ENCODE peak calls at places on chromosomes 4 and X, in nine cellular contexts. One of them, this sample, is unnamed.

GRCh38 chr4:2977116-2978097 is 14.0 kb downstream of the GRK4 start:
- DNase-seq in fibroblast of lung: peak
- DNase-seq in NCI-H1105: no peak
- DNase-seq in Right ventricle myocardium inferior: no peak
- DNase-seq in activated T-cell treated with anti-CD3 and anti-CD28 coated beads, Interleukin-2, amount 50 U/mL, for 72 hours: no peak
- DNase-seq in GM03348: peak
- DNase-seq in skeletal muscle cell: no peak
- DNase-seq in stimulated activated CD4-positive, alpha-beta T cell treated with anti-CD3 and anti-CD28 coated beads, TNF-alpha, amount 100 ng/mL, for 4 hours: no peak
- DNase-seq in hippocampal formation: no peak
- DNase-seq in this sample: no peak

GRCh38 chr4:6470502-6471302 is 1.7 kb downstream of the PPP2R2C start:
- DNase-seq in stimulated activated CD4-positive, alpha-beta T cell treated with anti-CD3 and anti-CD28 coated beads, TNF-alpha, amount 100 ng/mL, for 4 hours: no peak
- DNase-seq in fibroblast of lung: peak
- DNase-seq in skeletal muscle cell: no peak
- DNase-seq in Right ventricle myocardium inferior: peak
- DNase-seq in hippocampal formation: peak
- DNase-seq in NCI-H1105: no peak
- DNase-seq in activated T-cell treated with anti-CD3 and anti-CD28 coated beads, Interleukin-2, amount 50 U/mL, for 72 hours: peak
- DNase-seq in GM03348: peak
- DNase-seq in this sample: peak

GRCh38 chr4:30718889-30719252 is 1.3 kb upstream of the PCDH7 start:
- DNase-seq in GM03348: peak
- DNase-seq in hippocampal formation: no peak
- DNase-seq in NCI-H1105: no peak
- DNase-seq in skeletal muscle cell: no peak
- DNase-seq in fibroblast of lung: peak
- DNase-seq in activated T-cell treated with anti-CD3 and anti-CD28 coated beads, Interleukin-2, amount 50 U/mL, for 72 hours: no peak
- DNase-seq in Right ventricle myocardium inferior: no peak
- DNase-seq in stimulated activated CD4-positive, alpha-beta T cell treated with anti-CD3 and anti-CD28 coated beads, TNF-alpha, amount 100 ng/mL, for 4 hours: no peak
- DNase-seq in this sample: peak

GRCh38 chr4:3112979-3113469 is 38.5 kb downstream of the HTT start:
- DNase-seq in stimulated activated CD4-positive, alpha-beta T cell treated with anti-CD3 and anti-CD28 coated beads, TNF-alpha, amount 100 ng/mL, for 4 hours: no peak
- DNase-seq in Right ventricle myocardium inferior: no peak
- DNase-seq in NCI-H1105: no peak
- DNase-seq in skeletal muscle cell: no peak
- DNase-seq in hippocampal formation: no peak
- DNase-seq in fibroblast of lung: peak
- DNase-seq in activated T-cell treated with anti-CD3 and anti-CD28 coated beads, Interleukin-2, amount 50 U/mL, for 72 hours: no peak
- DNase-seq in GM03348: no peak
- DNase-seq in this sample: no peak

GRCh38 chr4:122873146-122873545 is 46.5 kb downstream of the FGF2 start:
- DNase-seq in GM03348: no peak
- DNase-seq in NCI-H1105: no peak
- DNase-seq in skeletal muscle cell: no peak
- DNase-seq in hippocampal formation: no peak
- DNase-seq in stimulated activated CD4-positive, alpha-beta T cell treated with anti-CD3 and anti-CD28 coated beads, TNF-alpha, amount 100 ng/mL, for 4 hours: no peak
- DNase-seq in Right ventricle myocardium inferior: no peak
- DNase-seq in activated T-cell treated with anti-CD3 and anti-CD28 coated beads, Interleukin-2, amount 50 U/mL, for 72 hours: no peak
- DNase-seq in fibroblast of lung: no peak
- DNase-seq in this sample: no peak

GRCh38 chr4:70704333-70705145 is 16.2 kb downstream of the UTP3 start:
- DNase-seq in activated T-cell treated with anti-CD3 and anti-CD28 coated beads, Interleukin-2, amount 50 U/mL, for 72 hours: peak
- DNase-seq in hippocampal formation: peak
- DNase-seq in GM03348: peak
- DNase-seq in fibroblast of lung: peak
- DNase-seq in Right ventricle myocardium inferior: peak
- DNase-seq in NCI-H1105: peak
- DNase-seq in stimulated activated CD4-positive, alpha-beta T cell treated with anti-CD3 and anti-CD28 coated beads, TNF-alpha, amount 100 ng/mL, for 4 hours: peak
- DNase-seq in skeletal muscle cell: no peak
- DNase-seq in this sample: peak

GRCh38 chrX:70241501-70241900 is 7.0 kb downstream of the AWAT1 start:
- DNase-seq in Right ventricle myocardium inferior: no peak
- DNase-seq in NCI-H1105: no peak
- DNase-seq in activated T-cell treated with anti-CD3 and anti-CD28 coated beads, Interleukin-2, amount 50 U/mL, for 72 hours: no peak
- DNase-seq in hippocampal formation: no peak
- DNase-seq in skeletal muscle cell: no peak
- DNase-seq in GM03348: no peak
- DNase-seq in fibroblast of lung: no peak
- DNase-seq in stimulated activated CD4-positive, alpha-beta T cell treated with anti-CD3 and anti-CD28 coated beads, TNF-alpha, amount 100 ng/mL, for 4 hours: no peak
- DNase-seq in this sample: no peak

GRCh38 chr4:97653701-97654100 is 489.6 kb downstream of the STPG2 start:
- DNase-seq in GM03348: no peak
- DNase-seq in stimulated activated CD4-positive, alpha-beta T cell treated with anti-CD3 and anti-CD28 coated beads, TNF-alpha, amount 100 ng/mL, for 4 hours: no peak
- DNase-seq in activated T-cell treated with anti-CD3 and anti-CD28 coated beads, Interleukin-2, amount 50 U/mL, for 72 hours: no peak
- DNase-seq in hippocampal formation: no peak
- DNase-seq in skeletal muscle cell: no peak
- DNase-seq in NCI-H1105: no peak
- DNase-seq in Right ventricle myocardium inferior: no peak
- DNase-seq in fibroblast of lung: peak
- DNase-seq in this sample: no peak

GRCh38 chr4:107279729-107280128 is 243.6 kb upstream of the DKK2 start:
- DNase-seq in Right ventricle myocardium inferior: no peak
- DNase-seq in activated T-cell treated with anti-CD3 and anti-CD28 coated beads, Interleukin-2, amount 50 U/mL, for 72 hours: no peak
- DNase-seq in NCI-H1105: no peak
- DNase-seq in stimulated activated CD4-positive, alpha-beta T cell treated with anti-CD3 and anti-CD28 coated beads, TNF-alpha, amount 100 ng/mL, for 4 hours: no peak
- DNase-seq in skeletal muscle cell: no peak
- DNase-seq in fibroblast of lung: peak
- DNase-seq in GM03348: peak
- DNase-seq in hippocampal formation: no peak
- DNase-seq in this sample: no peak

GRCh38 chrX:14032383-14032782 is 2.7 kb upstream of the GEMIN8 start:
- DNase-seq in hippocampal formation: peak
- DNase-seq in GM03348: peak
- DNase-seq in skeletal muscle cell: no peak
- DNase-seq in activated T-cell treated with anti-CD3 and anti-CD28 coated beads, Interleukin-2, amount 50 U/mL, for 72 hours: peak
- DNase-seq in Right ventricle myocardium inferior: no peak
- DNase-seq in NCI-H1105: peak
- DNase-seq in fibroblast of lung: peak
- DNase-seq in stimulated activated CD4-positive, alpha-beta T cell treated with anti-CD3 and anti-CD28 coated beads, TNF-alpha, amount 100 ng/mL, for 4 hours: peak
- DNase-seq in this sample: peak

GRCh38 chrX:66892004-66892403 is 253.1 kb upstream of the EDA2R start:
- DNase-seq in Right ventricle myocardium inferior: no peak
- DNase-seq in skeletal muscle cell: no peak
- DNase-seq in GM03348: no peak
- DNase-seq in hippocampal formation: no peak
- DNase-seq in stimulated activated CD4-positive, alpha-beta T cell treated with anti-CD3 and anti-CD28 coated beads, TNF-alpha, amount 100 ng/mL, for 4 hours: no peak
- DNase-seq in fibroblast of lung: no peak
- DNase-seq in NCI-H1105: no peak
- DNase-seq in activated T-cell treated with anti-CD3 and anti-CD28 coated beads, Interleukin-2, amount 50 U/mL, for 72 hours: no peak
- DNase-seq in this sample: no peak

GRCh38 chr4:10182446-10183424 is 66.1 kb upstream of the WDR1 start:
- DNase-seq in skeletal muscle cell: no peak
- DNase-seq in activated T-cell treated with anti-CD3 and anti-CD28 coated beads, Interleukin-2, amount 50 U/mL, for 72 hours: peak
- DNase-seq in fibroblast of lung: no peak
- DNase-seq in NCI-H1105: no peak
- DNase-seq in GM03348: no peak
- DNase-seq in stimulated activated CD4-positive, alpha-beta T cell treated with anti-CD3 and anti-CD28 coated beads, TNF-alpha, amount 100 ng/mL, for 4 hours: no peak
- DNase-seq in hippocampal formation: no peak
- DNase-seq in Right ventricle myocardium inferior: no peak
- DNase-seq in this sample: no peak

GRCh38 chr4:112747035-112747434 is 110.1 kb downstream of the LARP7 start:
- DNase-seq in Right ventricle myocardium inferior: no peak
- DNase-seq in activated T-cell treated with anti-CD3 and anti-CD28 coated beads, Interleukin-2, amount 50 U/mL, for 72 hours: no peak
- DNase-seq in stimulated activated CD4-positive, alpha-beta T cell treated with anti-CD3 and anti-CD28 coated beads, TNF-alpha, amount 100 ng/mL, for 4 hours: no peak
- DNase-seq in hippocampal formation: no peak
- DNase-seq in NCI-H1105: no peak
- DNase-seq in skeletal muscle cell: no peak
- DNase-seq in GM03348: no peak
- DNase-seq in fibroblast of lung: no peak
- DNase-seq in this sample: no peak

GRCh38 chr4:41569957-41570356 is 32.0 kb downstream of the LIMCH1 start:
- DNase-seq in NCI-H1105: no peak
- DNase-seq in activated T-cell treated with anti-CD3 and anti-CD28 coated beads, Interleukin-2, amount 50 U/mL, for 72 hours: no peak
- DNase-seq in stimulated activated CD4-positive, alpha-beta T cell treated with anti-CD3 and anti-CD28 coated beads, TNF-alpha, amount 100 ng/mL, for 4 hours: no peak
- DNase-seq in skeletal muscle cell: no peak
- DNase-seq in GM03348: no peak
- DNase-seq in fibroblast of lung: peak
- DNase-seq in hippocampal formation: no peak
- DNase-seq in Right ventricle myocardium inferior: no peak
- DNase-seq in this sample: no peak

GRCh38 chrX:47831788-47832187 is 4.9 kb upstream of the ZNF81 start:
- DNase-seq in skeletal muscle cell: no peak
- DNase-seq in NCI-H1105: peak
- DNase-seq in hippocampal formation: peak
- DNase-seq in fibroblast of lung: peak
- DNase-seq in activated T-cell treated with anti-CD3 and anti-CD28 coated beads, Interleukin-2, amount 50 U/mL, for 72 hours: peak
- DNase-seq in Right ventricle myocardium inferior: peak
- DNase-seq in stimulated activated CD4-positive, alpha-beta T cell treated with anti-CD3 and anti-CD28 coated beads, TNF-alpha, amount 100 ng/mL, for 4 hours: peak
- DNase-seq in GM03348: peak
- DNase-seq in this sample: peak

GRCh38 chrX:11097920-11098319 is 13.2 kb upstream of the HCCS start:
- DNase-seq in fibroblast of lung: no peak
- DNase-seq in NCI-H1105: no peak
- DNase-seq in Right ventricle myocardium inferior: no peak
- DNase-seq in hippocampal formation: no peak
- DNase-seq in activated T-cell treated with anti-CD3 and anti-CD28 coated beads, Interleukin-2, amount 50 U/mL, for 72 hours: no peak
- DNase-seq in skeletal muscle cell: no peak
- DNase-seq in stimulated activated CD4-positive, alpha-beta T cell treated with anti-CD3 and anti-CD28 coated beads, TNF-alpha, amount 100 ng/mL, for 4 hours: no peak
- DNase-seq in GM03348: no peak
- DNase-seq in this sample: no peak

GRCh38 chr4:68368566-68369473 is 18.9 kb upstream of the YTHDC1 start:
- DNase-seq in GM03348: peak
- DNase-seq in stimulated activated CD4-positive, alpha-beta T cell treated with anti-CD3 and anti-CD28 coated beads, TNF-alpha, amount 100 ng/mL, for 4 hours: no peak
- DNase-seq in hippocampal formation: no peak
- DNase-seq in fibroblast of lung: peak
- DNase-seq in activated T-cell treated with anti-CD3 and anti-CD28 coated beads, Interleukin-2, amount 50 U/mL, for 72 hours: no peak
- DNase-seq in NCI-H1105: no peak
- DNase-seq in Right ventricle myocardium inferior: no peak
- DNase-seq in skeletal muscle cell: no peak
- DNase-seq in this sample: no peak

GRCh38 chr4:94843222-94843621 is 85.5 kb downstream of the BMPR1B start:
- DNase-seq in fibroblast of lung: no peak
- DNase-seq in activated T-cell treated with anti-CD3 and anti-CD28 coated beads, Interleukin-2, amount 50 U/mL, for 72 hours: no peak
- DNase-seq in NCI-H1105: no peak
- DNase-seq in GM03348: no peak
- DNase-seq in stimulated activated CD4-positive, alpha-beta T cell treated with anti-CD3 and anti-CD28 coated beads, TNF-alpha, amount 100 ng/mL, for 4 hours: no peak
- DNase-seq in skeletal muscle cell: no peak
- DNase-seq in Right ventricle myocardium inferior: no peak
- DNase-seq in hippocampal formation: no peak
- DNase-seq in this sample: no peak

GRCh38 chr4:85414972-85415371 is 60.0 kb upstream of the ARHGAP24 start:
- DNase-seq in Right ventricle myocardium inferior: no peak
- DNase-seq in fibroblast of lung: no peak
- DNase-seq in hippocampal formation: no peak
- DNase-seq in skeletal muscle cell: no peak
- DNase-seq in activated T-cell treated with anti-CD3 and anti-CD28 coated beads, Interleukin-2, amount 50 U/mL, for 72 hours: no peak
- DNase-seq in NCI-H1105: no peak
- DNase-seq in GM03348: no peak
- DNase-seq in stimulated activated CD4-positive, alpha-beta T cell treated with anti-CD3 and anti-CD28 coated beads, TNF-alpha, amount 100 ng/mL, for 4 hours: no peak
- DNase-seq in this sample: no peak

GRCh38 chr4:155085843-155086530 is 122.4 kb upstream of the NPY2R start:
- DNase-seq in fibroblast of lung: peak
- DNase-seq in NCI-H1105: no peak
- DNase-seq in Right ventricle myocardium inferior: no peak
- DNase-seq in hippocampal formation: no peak
- DNase-seq in stimulated activated CD4-positive, alpha-beta T cell treated with anti-CD3 and anti-CD28 coated beads, TNF-alpha, amount 100 ng/mL, for 4 hours: no peak
- DNase-seq in skeletal muscle cell: peak
- DNase-seq in GM03348: peak
- DNase-seq in activated T-cell treated with anti-CD3 and anti-CD28 coated beads, Interleukin-2, amount 50 U/mL, for 72 hours: no peak
- DNase-seq in this sample: no peak

GRCh38 chrX:45295587-45295986 is 94.9 kb upstream of the DIPK2B start:
- DNase-seq in activated T-cell treated with anti-CD3 and anti-CD28 coated beads, Interleukin-2, amount 50 U/mL, for 72 hours: no peak
- DNase-seq in GM03348: no peak
- DNase-seq in NCI-H1105: peak
- DNase-seq in hippocampal formation: no peak
- DNase-seq in stimulated activated CD4-positive, alpha-beta T cell treated with anti-CD3 and anti-CD28 coated beads, TNF-alpha, amount 100 ng/mL, for 4 hours: no peak
- DNase-seq in skeletal muscle cell: peak
- DNase-seq in fibroblast of lung: peak
- DNase-seq in Right ventricle myocardium inferior: no peak
- DNase-seq in this sample: no peak

GRCh38 chrX:9062621-9063020 is 28.7 kb upstream of the FAM9B start:
- DNase-seq in NCI-H1105: no peak
- DNase-seq in fibroblast of lung: no peak
- DNase-seq in stimulated activated CD4-positive, alpha-beta T cell treated with anti-CD3 and anti-CD28 coated beads, TNF-alpha, amount 100 ng/mL, for 4 hours: no peak
- DNase-seq in activated T-cell treated with anti-CD3 and anti-CD28 coated beads, Interleukin-2, amount 50 U/mL, for 72 hours: no peak
- DNase-seq in Right ventricle myocardium inferior: no peak
- DNase-seq in skeletal muscle cell: no peak
- DNase-seq in GM03348: no peak
- DNase-seq in hippocampal formation: no peak
- DNase-seq in this sample: no peak

GRCh38 chrX:137212078-137212632 is 178.4 kb upstream of the GPR101 start:
- DNase-seq in NCI-H1105: no peak
- DNase-seq in Right ventricle myocardium inferior: no peak
- DNase-seq in stimulated activated CD4-positive, alpha-beta T cell treated with anti-CD3 and anti-CD28 coated beads, TNF-alpha, amount 100 ng/mL, for 4 hours: no peak
- DNase-seq in fibroblast of lung: no peak
- DNase-seq in hippocampal formation: no peak
- DNase-seq in skeletal muscle cell: no peak
- DNase-seq in GM03348: no peak
- DNase-seq in activated T-cell treated with anti-CD3 and anti-CD28 coated beads, Interleukin-2, amount 50 U/mL, for 72 hours: no peak
- DNase-seq in this sample: no peak

GRCh38 chr4:149790172-149790907 is 25.3 kb downstream of the IQCM start:
- DNase-seq in stimulated activated CD4-positive, alpha-beta T cell treated with anti-CD3 and anti-CD28 coated beads, TNF-alpha, amount 100 ng/mL, for 4 hours: no peak
- DNase-seq in activated T-cell treated with anti-CD3 and anti-CD28 coated beads, Interleukin-2, amount 50 U/mL, for 72 hours: no peak
- DNase-seq in hippocampal formation: no peak
- DNase-seq in GM03348: no peak
- DNase-seq in Right ventricle myocardium inferior: no peak
- DNase-seq in fibroblast of lung: peak
- DNase-seq in skeletal muscle cell: peak
- DNase-seq in NCI-H1105: no peak
- DNase-seq in this sample: no peak

GRCh38 chrX:12446342-12447075 is 308.2 kb downstream of the FRMPD4 start:
- DNase-seq in GM03348: peak
- DNase-seq in hippocampal formation: no peak
- DNase-seq in Right ventricle myocardium inferior: no peak
- DNase-seq in skeletal muscle cell: peak
- DNase-seq in stimulated activated CD4-positive, alpha-beta T cell treated with anti-CD3 and anti-CD28 coated beads, TNF-alpha, amount 100 ng/mL, for 4 hours: no peak
- DNase-seq in fibroblast of lung: peak
- DNase-seq in activated T-cell treated with anti-CD3 and anti-CD28 coated beads, Interleukin-2, amount 50 U/mL, for 72 hours: no peak
- DNase-seq in NCI-H1105: no peak
- DNase-seq in this sample: no peak

GRCh38 chr4:38695844-38696243 is 31.8 kb downstream of the KLF3 start:
- DNase-seq in skeletal muscle cell: no peak
- DNase-seq in Right ventricle myocardium inferior: no peak
- DNase-seq in stimulated activated CD4-positive, alpha-beta T cell treated with anti-CD3 and anti-CD28 coated beads, TNF-alpha, amount 100 ng/mL, for 4 hours: no peak
- DNase-seq in activated T-cell treated with anti-CD3 and anti-CD28 coated beads, Interleukin-2, amount 50 U/mL, for 72 hours: no peak
- DNase-seq in NCI-H1105: no peak
- DNase-seq in GM03348: no peak
- DNase-seq in hippocampal formation: no peak
- DNase-seq in fibroblast of lung: no peak
- DNase-seq in this sample: no peak

GRCh38 chr4:26748805-26749204 is 111.8 kb upstream of the STIM2 start:
- DNase-seq in Right ventricle myocardium inferior: no peak
- DNase-seq in skeletal muscle cell: no peak
- DNase-seq in GM03348: no peak
- DNase-seq in hippocampal formation: no peak
- DNase-seq in stimulated activated CD4-positive, alpha-beta T cell treated with anti-CD3 and anti-CD28 coated beads, TNF-alpha, amount 100 ng/mL, for 4 hours: no peak
- DNase-seq in fibroblast of lung: no peak
- DNase-seq in NCI-H1105: no peak
- DNase-seq in activated T-cell treated with anti-CD3 and anti-CD28 coated beads, Interleukin-2, amount 50 U/mL, for 72 hours: no peak
- DNase-seq in this sample: no peak

GRCh38 chrX:31545726-31546125 is 473.9 kb upstream of the FTHL17 start:
- DNase-seq in activated T-cell treated with anti-CD3 and anti-CD28 coated beads, Interleukin-2, amount 50 U/mL, for 72 hours: no peak
- DNase-seq in fibroblast of lung: peak
- DNase-seq in NCI-H1105: no peak
- DNase-seq in stimulated activated CD4-positive, alpha-beta T cell treated with anti-CD3 and anti-CD28 coated beads, TNF-alpha, amount 100 ng/mL, for 4 hours: no peak
- DNase-seq in hippocampal formation: no peak
- DNase-seq in GM03348: peak
- DNase-seq in Right ventricle myocardium inferior: no peak
- DNase-seq in skeletal muscle cell: no peak
- DNase-seq in this sample: no peak

This sample was measured in GM13977.